ENCODE peak calls at places on chromosomes 6 and 20, in six cellular contexts. One of them, this sample, is unnamed.

GRCh38 chr20:21202284-21202683 is 76.4 kb downstream of the KIZ start:
- DNase-seq in activated CD8-positive, alpha-beta memory T cell treated with anti-CD3 and anti-CD28 coated beads, Interleukin-2, amount 50 U/mL, for 48 hours: no peak
- DNase-seq in GOT3: no peak
- DNase-seq in ACHN: no peak
- DNase-seq in mammary epithelial cell: peak; percentile 17
- DNase-seq in mesendoderm: no peak
- DNase-seq in this sample: peak; percentile 88

GRCh38 chr6:131946404-131946991 is 4.7 kb downstream of the CCN2 start:
- DNase-seq in activated CD8-positive, alpha-beta memory T cell treated with anti-CD3 and anti-CD28 coated beads, Interleukin-2, amount 50 U/mL, for 48 hours: no peak
- DNase-seq in GOT3: no peak
- DNase-seq in ACHN: peak; percentile 38
- DNase-seq in mammary epithelial cell: no peak
- DNase-seq in mesendoderm: peak; percentile 71
- DNase-seq in this sample: no peak

GRCh38 chr20:15515706-15516105 is 1057.5 kb downstream of the KIF16B start:
- DNase-seq in activated CD8-positive, alpha-beta memory T cell treated with anti-CD3 and anti-CD28 coated beads, Interleukin-2, amount 50 U/mL, for 48 hours: no peak
- DNase-seq in GOT3: no peak
- DNase-seq in ACHN: no peak
- DNase-seq in mammary epithelial cell: no peak
- DNase-seq in mesendoderm: no peak
- DNase-seq in this sample: no peak

GRCh38 chr6:80638222-80639055 is 532.0 kb downstream of the BCKDHB start:
- DNase-seq in activated CD8-positive, alpha-beta memory T cell treated with anti-CD3 and anti-CD28 coated beads, Interleukin-2, amount 50 U/mL, for 48 hours: no peak
- DNase-seq in GOT3: no peak
- DNase-seq in ACHN: peak; percentile 52
- DNase-seq in mammary epithelial cell: peak; percentile 74
- DNase-seq in mesendoderm: peak; percentile 94
- DNase-seq in this sample: peak; percentile 62

GRCh38 chr6:52612336-52613096 is 35.7 kb upstream of the TRAM2 start:
- DNase-seq in activated CD8-positive, alpha-beta memory T cell treated with anti-CD3 and anti-CD28 coated beads, Interleukin-2, amount 50 U/mL, for 48 hours: no peak
- DNase-seq in GOT3: no peak
- DNase-seq in ACHN: no peak
- DNase-seq in mammary epithelial cell: no peak
- DNase-seq in mesendoderm: peak; percentile 46
- DNase-seq in this sample: no peak

GRCh38 chr6:52815167-52816092 is 11.8 kb upstream of the GSTA1 start:
- DNase-seq in activated CD8-positive, alpha-beta memory T cell treated with anti-CD3 and anti-CD28 coated beads, Interleukin-2, amount 50 U/mL, for 48 hours: peak; percentile 70
- DNase-seq in GOT3: no peak
- DNase-seq in ACHN: peak; percentile 50
- DNase-seq in mammary epithelial cell: peak; percentile 31
- DNase-seq in mesendoderm: peak; percentile 82
- DNase-seq in this sample: peak; percentile 54

GRCh38 chr20:34512955-34513419 is 3.2 kb upstream of the DYNLRB1 start:
- DNase-seq in activated CD8-positive, alpha-beta memory T cell treated with anti-CD3 and anti-CD28 coated beads, Interleukin-2, amount 50 U/mL, for 48 hours: no peak
- DNase-seq in GOT3: no peak
- DNase-seq in ACHN: no peak
- DNase-seq in mammary epithelial cell: no peak
- DNase-seq in mesendoderm: no peak
- DNase-seq in this sample: no peak

GRCh38 chr6:44043479-44044153 is 83.6 kb downstream of the MRPL14 start:
- DNase-seq in activated CD8-positive, alpha-beta memory T cell treated with anti-CD3 and anti-CD28 coated beads, Interleukin-2, amount 50 U/mL, for 48 hours: no peak
- DNase-seq in GOT3: no peak
- DNase-seq in ACHN: no peak
- DNase-seq in mammary epithelial cell: no peak
- DNase-seq in mesendoderm: peak; percentile 88
- DNase-seq in this sample: peak; percentile 64

GRCh38 chr6:18100296-18100695 is 22.2 kb downstream of the NHLRC1 start:
- DNase-seq in activated CD8-positive, alpha-beta memory T cell treated with anti-CD3 and anti-CD28 coated beads, Interleukin-2, amount 50 U/mL, for 48 hours: no peak
- DNase-seq in GOT3: no peak
- DNase-seq in ACHN: no peak
- DNase-seq in mammary epithelial cell: no peak
- DNase-seq in mesendoderm: no peak
- DNase-seq in this sample: no peak

GRCh38 chr6:12637960-12638641 is 78.5 kb upstream of the PHACTR1 start:
- DNase-seq in activated CD8-positive, alpha-beta memory T cell treated with anti-CD3 and anti-CD28 coated beads, Interleukin-2, amount 50 U/mL, for 48 hours: peak; percentile 63
- DNase-seq in GOT3: no peak
- DNase-seq in ACHN: peak; percentile 46
- DNase-seq in mammary epithelial cell: peak; percentile 68
- DNase-seq in mesendoderm: peak; percentile 95
- DNase-seq in this sample: peak; percentile 63

GRCh38 chr6:41344865-41345264 is 9.5 kb downstream of the NCR2 start:
- DNase-seq in activated CD8-positive, alpha-beta memory T cell treated with anti-CD3 and anti-CD28 coated beads, Interleukin-2, amount 50 U/mL, for 48 hours: peak; percentile 54
- DNase-seq in GOT3: no peak
- DNase-seq in ACHN: no peak
- DNase-seq in mammary epithelial cell: no peak
- DNase-seq in mesendoderm: no peak
- DNase-seq in this sample: no peak

GRCh38 chr20:46784450-46785127 is 75.1 kb downstream of the SLC2A10 start:
- DNase-seq in activated CD8-positive, alpha-beta memory T cell treated with anti-CD3 and anti-CD28 coated beads, Interleukin-2, amount 50 U/mL, for 48 hours: no peak
- DNase-seq in GOT3: no peak
- DNase-seq in ACHN: no peak
- DNase-seq in mammary epithelial cell: no peak
- DNase-seq in mesendoderm: no peak
- DNase-seq in this sample: no peak

GRCh38 chr20:710762-711120 is 35.1 kb upstream of the SCRT2 start:
- DNase-seq in activated CD8-positive, alpha-beta memory T cell treated with anti-CD3 and anti-CD28 coated beads, Interleukin-2, amount 50 U/mL, for 48 hours: no peak
- DNase-seq in GOT3: no peak
- DNase-seq in ACHN: no peak
- DNase-seq in mammary epithelial cell: no peak
- DNase-seq in mesendoderm: no peak
- DNase-seq in this sample: no peak

GRCh38 chr20:62603021-62603906 is 39.0 kb upstream of the SLCO4A1 start:
- DNase-seq in activated CD8-positive, alpha-beta memory T cell treated with anti-CD3 and anti-CD28 coated beads, Interleukin-2, amount 50 U/mL, for 48 hours: peak; percentile 80
- DNase-seq in GOT3: peak; percentile 71
- DNase-seq in ACHN: peak; percentile 89
- DNase-seq in mammary epithelial cell: peak; percentile 61
- DNase-seq in mesendoderm: no peak
- DNase-seq in this sample: peak; percentile 74

GRCh38 chr6:14533446-14533845 is 415.9 kb downstream of the CD83 start:
- DNase-seq in activated CD8-positive, alpha-beta memory T cell treated with anti-CD3 and anti-CD28 coated beads, Interleukin-2, amount 50 U/mL, for 48 hours: no peak
- DNase-seq in GOT3: no peak
- DNase-seq in ACHN: no peak
- DNase-seq in mammary epithelial cell: no peak
- DNase-seq in mesendoderm: no peak
- DNase-seq in this sample: no peak

GRCh38 chr6:140636237-140636636 is 1261.8 kb upstream of the CITED2 start:
- DNase-seq in activated CD8-positive, alpha-beta memory T cell treated with anti-CD3 and anti-CD28 coated beads, Interleukin-2, amount 50 U/mL, for 48 hours: no peak
- DNase-seq in GOT3: no peak
- DNase-seq in ACHN: no peak
- DNase-seq in mammary epithelial cell: no peak
- DNase-seq in mesendoderm: no peak
- DNase-seq in this sample: no peak

GRCh38 chr6:19416811-19417210 is 420.4 kb upstream of the ID4 start:
- DNase-seq in activated CD8-positive, alpha-beta memory T cell treated with anti-CD3 and anti-CD28 coated beads, Interleukin-2, amount 50 U/mL, for 48 hours: no peak
- DNase-seq in GOT3: no peak
- DNase-seq in ACHN: no peak
- DNase-seq in mammary epithelial cell: peak; percentile 25
- DNase-seq in mesendoderm: no peak
- DNase-seq in this sample: no peak

GRCh38 chr20:18046535-18046934 is 11.2 kb downstream of the OVOL2 start:
- DNase-seq in activated CD8-positive, alpha-beta memory T cell treated with anti-CD3 and anti-CD28 coated beads, Interleukin-2, amount 50 U/mL, for 48 hours: no peak
- DNase-seq in GOT3: no peak
- DNase-seq in ACHN: no peak
- DNase-seq in mammary epithelial cell: no peak
- DNase-seq in mesendoderm: no peak
- DNase-seq in this sample: no peak

GRCh38 chr6:32815996-32816395 is 806 bp downstream of the HLA-DOB start:
- DNase-seq in activated CD8-positive, alpha-beta memory T cell treated with anti-CD3 and anti-CD28 coated beads, Interleukin-2, amount 50 U/mL, for 48 hours: no peak
- DNase-seq in GOT3: no peak
- DNase-seq in ACHN: no peak
- DNase-seq in mammary epithelial cell: no peak
- DNase-seq in mesendoderm: no peak
- DNase-seq in this sample: no peak

GRCh38 chr6:153800580-153800979 is 238.5 kb upstream of the OPRM1 start:
- DNase-seq in activated CD8-positive, alpha-beta memory T cell treated with anti-CD3 and anti-CD28 coated beads, Interleukin-2, amount 50 U/mL, for 48 hours: no peak
- DNase-seq in GOT3: no peak
- DNase-seq in ACHN: no peak
- DNase-seq in mammary epithelial cell: no peak
- DNase-seq in mesendoderm: no peak
- DNase-seq in this sample: no peak

GRCh38 chr6:163243083-163243482 is 171.4 kb upstream of the QKI start:
- DNase-seq in activated CD8-positive, alpha-beta memory T cell treated with anti-CD3 and anti-CD28 coated beads, Interleukin-2, amount 50 U/mL, for 48 hours: no peak
- DNase-seq in GOT3: no peak
- DNase-seq in ACHN: no peak
- DNase-seq in mammary epithelial cell: no peak
- DNase-seq in mesendoderm: no peak
- DNase-seq in this sample: no peak

GRCh38 chr6:170347975-170348374 is 41.4 kb downstream of the FAM120B start:
- DNase-seq in activated CD8-positive, alpha-beta memory T cell treated with anti-CD3 and anti-CD28 coated beads, Interleukin-2, amount 50 U/mL, for 48 hours: no peak
- DNase-seq in GOT3: no peak
- DNase-seq in ACHN: no peak
- DNase-seq in mammary epithelial cell: no peak
- DNase-seq in mesendoderm: no peak
- DNase-seq in this sample: no peak

GRCh38 chr20:13501500-13501899 is 137.2 kb downstream of the TASP1 start:
- DNase-seq in activated CD8-positive, alpha-beta memory T cell treated with anti-CD3 and anti-CD28 coated beads, Interleukin-2, amount 50 U/mL, for 48 hours: no peak
- DNase-seq in GOT3: no peak
- DNase-seq in ACHN: peak; percentile 4
- DNase-seq in mammary epithelial cell: no peak
- DNase-seq in mesendoderm: no peak
- DNase-seq in this sample: no peak

GRCh38 chr6:43871933-43872332 is 101.9 kb downstream of the VEGFA start:
- DNase-seq in activated CD8-positive, alpha-beta memory T cell treated with anti-CD3 and anti-CD28 coated beads, Interleukin-2, amount 50 U/mL, for 48 hours: no peak
- DNase-seq in GOT3: no peak
- DNase-seq in ACHN: no peak
- DNase-seq in mammary epithelial cell: no peak
- DNase-seq in mesendoderm: no peak
- DNase-seq in this sample: no peak

GRCh38 chr6:136477548-136477947 is 72.7 kb downstream of the MAP7 start:
- DNase-seq in activated CD8-positive, alpha-beta memory T cell treated with anti-CD3 and anti-CD28 coated beads, Interleukin-2, amount 50 U/mL, for 48 hours: no peak
- DNase-seq in GOT3: no peak
- DNase-seq in ACHN: no peak
- DNase-seq in mammary epithelial cell: no peak
- DNase-seq in mesendoderm: no peak
- DNase-seq in this sample: no peak

GRCh38 chr6:21190701-21191588 is 402.6 kb upstream of the SOX4 start:
- DNase-seq in activated CD8-positive, alpha-beta memory T cell treated with anti-CD3 and anti-CD28 coated beads, Interleukin-2, amount 50 U/mL, for 48 hours: no peak
- DNase-seq in GOT3: no peak
- DNase-seq in ACHN: no peak
- DNase-seq in mammary epithelial cell: no peak
- DNase-seq in mesendoderm: no peak
- DNase-seq in this sample: no peak

GRCh38 chr20:36384022-36384619 is 78.0 kb downstream of the DLGAP4 start:
- DNase-seq in activated CD8-positive, alpha-beta memory T cell treated with anti-CD3 and anti-CD28 coated beads, Interleukin-2, amount 50 U/mL, for 48 hours: peak; percentile 70
- DNase-seq in GOT3: no peak
- DNase-seq in ACHN: peak; percentile 67
- DNase-seq in mammary epithelial cell: peak; percentile 30
- DNase-seq in mesendoderm: peak; percentile 91
- DNase-seq in this sample: peak; percentile 50

GRCh38 chr6:29112135-29112534 is 4.3 kb downstream of the OR2J3 start:
- DNase-seq in activated CD8-positive, alpha-beta memory T cell treated with anti-CD3 and anti-CD28 coated beads, Interleukin-2, amount 50 U/mL, for 48 hours: no peak
- DNase-seq in GOT3: no peak
- DNase-seq in ACHN: no peak
- DNase-seq in mammary epithelial cell: no peak
- DNase-seq in mesendoderm: peak; percentile 27
- DNase-seq in this sample: peak; percentile 2

GRCh38 chr6:71107935-71108420 is 151.1 kb upstream of the B3GAT2 start:
- DNase-seq in activated CD8-positive, alpha-beta memory T cell treated with anti-CD3 and anti-CD28 coated beads, Interleukin-2, amount 50 U/mL, for 48 hours: no peak
- DNase-seq in GOT3: no peak
- DNase-seq in ACHN: peak; percentile 67
- DNase-seq in mammary epithelial cell: peak; percentile 80
- DNase-seq in mesendoderm: no peak
- DNase-seq in this sample: no peak

GRCh38 chr6:117265425-117266266 is at the start of gene VGLL2:
- DNase-seq in activated CD8-positive, alpha-beta memory T cell treated with anti-CD3 and anti-CD28 coated beads, Interleukin-2, amount 50 U/mL, for 48 hours: peak; percentile 58
- DNase-seq in GOT3: no peak
- DNase-seq in ACHN: no peak
- DNase-seq in mammary epithelial cell: peak; percentile 20
- DNase-seq in mesendoderm: peak; percentile 72
- DNase-seq in this sample: no peak

GRCh38 chr6:50180646-50181045 is 130.9 kb upstream of the DEFB112 start:
- DNase-seq in activated CD8-positive, alpha-beta memory T cell treated with anti-CD3 and anti-CD28 coated beads, Interleukin-2, amount 50 U/mL, for 48 hours: no peak
- DNase-seq in GOT3: no peak
- DNase-seq in ACHN: no peak
- DNase-seq in mammary epithelial cell: peak; percentile 8
- DNase-seq in mesendoderm: no peak
- DNase-seq in this sample: no peak

GRCh38 chr20:53652859-53653520 is 59.4 kb upstream of the ZNF217 start:
- DNase-seq in activated CD8-positive, alpha-beta memory T cell treated with anti-CD3 and anti-CD28 coated beads, Interleukin-2, amount 50 U/mL, for 48 hours: no peak
- DNase-seq in GOT3: no peak
- DNase-seq in ACHN: no peak
- DNase-seq in mammary epithelial cell: no peak
- DNase-seq in mesendoderm: no peak
- DNase-seq in this sample: no peak

GRCh38 chr6:107108201-107108890 is 7.0 kb downstream of the BEND3 start:
- DNase-seq in activated CD8-positive, alpha-beta memory T cell treated with anti-CD3 and anti-CD28 coated beads, Interleukin-2, amount 50 U/mL, for 48 hours: no peak
- DNase-seq in GOT3: no peak
- DNase-seq in ACHN: no peak
- DNase-seq in mammary epithelial cell: no peak
- DNase-seq in mesendoderm: no peak
- DNase-seq in this sample: no peak

GRCh38 chr6:32937230-32937633 is 3.6 kb downstream of the HLA-DMB start:
- DNase-seq in activated CD8-positive, alpha-beta memory T cell treated with anti-CD3 and anti-CD28 coated beads, Interleukin-2, amount 50 U/mL, for 48 hours: no peak
- DNase-seq in GOT3: no peak
- DNase-seq in ACHN: no peak
- DNase-seq in mammary epithelial cell: no peak
- DNase-seq in mesendoderm: no peak
- DNase-seq in this sample: no peak